ENCODE peak calls at places on chromosome 1, in six cellular contexts. L, H, U, A, D and Z are unnamed samples.

GRCh38 chr1:53600486-53600885 is 138.5 kb downstream of the GLIS1 start:
- DNase-seq in H (no peak), D (no peak), U (no peak), L (no peak), A (no peak), Z (no peak)

GRCh38 chr1:94416901-94417701 is 1.1 kb upstream of the ABCD3 start:
- DNase-seq in U (no peak), A (peak; percentile 68), H (peak; percentile 76), L (no peak), D (no peak), Z (no peak)

GRCh38 chr1:36366091-36366661 is 19.5 kb downstream of the STK40 start:
- DNase-seq in A (peak; percentile 71), L (peak; percentile 46), U (no peak), D (no peak), H (peak; percentile 59), Z (peak; percentile 56)

GRCh38 chr1:229059671-229060079 is 211.2 kb upstream of the RAB4A start:
- DNase-seq in H (peak; percentile 9), U (no peak), L (no peak), A (peak; percentile 2), D (no peak), Z (no peak)

GRCh38 chr1:91883470-91883869 is 2.5 kb downstream of the TGFBR3 start:
- DNase-seq in U (no peak), A (peak; percentile 22), H (peak; percentile 52), L (no peak), D (no peak), Z (peak; percentile 32)

GRCh38 chr1:36387141-36387949 is 1.6 kb upstream of the STK40 start:
- DNase-seq in L (no peak), D (no peak), A (peak; percentile 71), H (peak; percentile 94), U (peak; percentile 80), Z (no peak)

GRCh38 chr1:84253891-84254290 is 47.6 kb upstream of the SAMD13 start:
- DNase-seq in U (peak; percentile 56), L (no peak), H (peak; percentile 83), A (peak; percentile 94), D (peak; percentile 90), Z (no peak)

GRCh38 chr1:67793562-67793961 is 39.7 kb downstream of the GNG12 start:
- DNase-seq in U (no peak), L (no peak), D (no peak), A (peak; percentile 51), H (peak; percentile 51), Z (no peak)

GRCh38 chr1:145983206-145983675 is 13.1 kb downstream of the TXNIP start:
- DNase-seq in A (no peak), H (no peak), L (no peak), D (no peak), U (no peak), Z (no peak)

GRCh38 chr1:110152133-110152785 is 2.0 kb downstream of the SLC6A17 start:
- DNase-seq in U (no peak), A (peak; percentile 20), D (no peak), H (peak; percentile 46), L (no peak), Z (no peak)

GRCh38 chr1:205998457-205999241 is 4.5 kb downstream of the RAB7B start:
- DNase-seq in D (no peak), H (no peak), A (no peak), U (no peak), L (no peak), Z (no peak)

GRCh38 chr1:43531453-43531905 is 796 bp downstream of the PTPRF start:
- DNase-seq in L (no peak), D (no peak), H (peak; percentile 20), U (no peak), A (no peak), Z (no peak)

GRCh38 chr1:50490640-50491039 is 67.4 kb upstream of the DMRTA2 start:
- DNase-seq in D (no peak), A (no peak), H (no peak), U (no peak), L (no peak), Z (no peak)

GRCh38 chr1:169117599-169117998 is 11.1 kb downstream of the ATP1B1 start:
- DNase-seq in D (no peak), A (no peak), L (no peak), U (no peak), H (no peak), Z (no peak)

GRCh38 chr1:110477041-110477440 is 26.1 kb downstream of the PROK1 start:
- DNase-seq in A (peak; percentile 70), H (peak; percentile 31), U (peak; percentile 31), L (no peak), D (peak; percentile 48), Z (no peak)

GRCh38 chr1:227225715-227226346 is 92.5 kb downstream of the CDC42BPA start:
- DNase-seq in H (peak; percentile 47), A (peak; percentile 69), U (peak; percentile 44), L (no peak), D (peak; percentile 57), Z (no peak)

GRCh38 chr1:25161981-25162380 is 70.3 kb downstream of the SYF2 start:
- DNase-seq in H (peak; percentile 79), L (no peak), D (no peak), A (no peak), U (peak; percentile 28), Z (no peak)

GRCh38 chr1:235199441-235199840 is 38.4 kb upstream of the RBM34 start:
- DNase-seq in H (peak; percentile 55), A (peak; percentile 47), U (peak; percentile 21), D (no peak), L (no peak), Z (no peak)
- TF ChIP-seq CTCF in H (peak; percentile 53), A (peak; percentile 59), U (peak; percentile 38), D (peak; percentile 41), L (peak; percentile 9), Z (peak; percentile 45)

GRCh38 chr1:55378582-55378981 is 163.4 kb upstream of the USP24 start:
- DNase-seq in U (no peak), D (no peak), L (no peak), A (peak; percentile 26), H (peak; percentile 30), Z (no peak)
- TF ChIP-seq CTCF in U (peak; percentile 71), D (peak; percentile 69), L (no peak), A (peak; percentile 86), H (peak; percentile 61), Z (peak; percentile 47)

GRCh38 chr1:28646040-28646439 is 2.4 kb upstream of the RNU11 start:
- DNase-seq in L (no peak), H (peak; percentile 38), D (no peak), A (peak; percentile 14), U (no peak), Z (no peak)

GRCh38 chr1:28640766-28641165 is 2.1 kb downstream of the TAF12 start:
- DNase-seq in U (no peak), L (peak; percentile 23), D (no peak), A (peak; percentile 22), H (no peak), Z (no peak)

GRCh38 chr1:28642847-28643635 is at the start of gene TAF12:
- DNase-seq in L (peak; percentile 87), A (peak; percentile 91), H (peak; percentile 94), D (peak; percentile 80), U (peak; percentile 80), Z (peak; percentile 73)

DNA sequence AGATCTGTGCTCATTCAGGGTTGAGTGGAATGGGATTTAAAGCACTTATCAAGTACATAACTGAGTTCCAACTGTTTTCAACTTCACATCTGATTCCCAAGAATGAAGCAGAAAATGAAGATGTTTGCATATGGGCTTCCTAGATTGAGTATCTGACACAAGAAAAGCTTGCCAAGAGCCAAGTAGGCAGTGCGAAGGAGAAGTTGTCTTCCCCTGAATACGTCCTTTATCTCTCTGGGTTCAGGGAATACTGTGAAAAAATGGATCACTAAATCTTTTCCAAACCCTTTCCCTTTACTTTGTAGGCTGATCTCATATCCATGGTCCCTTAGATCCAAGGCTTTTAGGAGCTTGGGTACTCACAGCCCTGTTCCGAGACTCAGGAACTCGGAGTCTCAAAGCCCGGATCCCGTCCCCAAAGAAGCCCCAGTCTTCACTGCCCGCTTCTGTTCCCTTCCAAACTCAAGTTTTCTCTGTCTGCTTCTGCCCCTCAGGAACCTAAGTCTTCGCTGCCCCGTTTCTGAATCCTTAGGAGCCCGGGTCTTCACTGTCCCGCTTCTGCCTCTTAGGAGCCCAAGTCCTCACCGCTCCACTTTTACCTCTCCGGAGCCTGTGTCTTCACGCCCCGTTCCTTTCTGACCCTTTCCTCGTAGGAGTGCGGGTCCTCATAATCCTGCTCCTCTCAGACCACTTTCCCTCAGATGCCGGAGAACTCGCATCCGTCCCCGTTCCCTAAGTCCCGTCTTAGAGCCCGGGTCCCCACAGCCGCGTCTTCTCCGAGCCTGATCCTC is 616 bp downstream of the TAF12 start:
- DNase-seq in D (no peak), L (no peak), H (no peak), U (no peak), A (no peak), Z (no peak)
- TF ChIP-seq CTCF in D (no peak), L (no peak), H (no peak), U (no peak), A (no peak), Z (no peak)

GRCh38 chr1:178294654-178295053 is 200.8 kb downstream of the RASAL2 start:
- DNase-seq in A (no peak), U (no peak), H (peak; percentile 7), D (no peak), L (no peak), Z (no peak)
- TF ChIP-seq CTCF in A (no peak), U (peak; percentile 2), H (no peak), D (no peak), L (no peak), Z (no peak)

GRCh38 chr1:55007626-55008025 is 8.9 kb downstream of the BSND start:
- DNase-seq in H (peak; percentile 76), D (peak; percentile 19), U (peak; percentile 39), L (no peak), A (peak; percentile 68), Z (no peak)

GRCh38 chr1:55012661-55013060 is 13.9 kb downstream of the BSND start:
- DNase-seq in D (no peak), L (no peak), H (no peak), A (no peak), U (no peak), Z (no peak)

GRCh38 chr1:55006931-55007330 is 8.2 kb downstream of the BSND start:
- DNase-seq in H (no peak), D (no peak), A (no peak), U (no peak), L (no peak), Z (no peak)

GRCh38 chr1:55010887-55011217 is 12.1 kb downstream of the BSND start:
- DNase-seq in A (no peak), L (no peak), H (no peak), U (no peak), D (no peak), Z (no peak)

DNA sequence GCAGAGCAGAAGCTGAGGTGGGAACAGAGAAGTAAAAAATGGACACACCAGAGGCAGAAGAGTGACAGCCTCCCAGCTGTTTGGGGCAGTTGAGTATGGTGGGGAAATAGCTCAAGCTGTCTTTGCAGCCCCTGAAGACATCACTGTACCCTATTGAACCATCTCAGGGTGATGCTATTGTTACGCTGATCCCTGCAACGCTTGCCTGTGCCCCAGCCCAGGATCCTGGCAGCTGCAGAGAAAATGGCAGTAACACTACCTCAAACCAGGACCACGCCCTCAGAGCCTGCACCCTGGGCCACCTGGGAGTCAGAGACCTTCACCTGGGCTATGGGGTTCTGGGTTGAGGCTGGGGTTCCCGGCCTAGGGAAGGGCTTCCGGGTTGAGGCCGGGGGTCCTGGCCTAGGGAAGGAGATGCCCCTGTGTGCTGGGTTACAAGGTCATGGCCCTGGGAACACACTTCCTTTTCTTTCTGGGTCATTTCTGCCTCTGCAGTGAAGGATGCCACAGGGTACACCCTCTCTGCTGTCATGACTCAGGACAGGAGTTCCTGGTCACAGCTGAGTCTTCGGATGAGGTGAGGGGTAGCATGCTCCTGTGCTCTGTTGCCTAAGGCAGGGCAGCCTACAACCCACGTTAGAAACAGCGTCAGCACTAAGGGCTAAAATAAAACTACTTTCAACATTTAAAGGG is 11.6 kb downstream of the BSND start:
- DNase-seq in D (no peak), L (no peak), H (no peak), A (no peak), U (no peak), Z (no peak)
- TF ChIP-seq CTCF in D (no peak), L (no peak), H (no peak), A (no peak), U (no peak), Z (no peak)

GRCh38 chr1:174413632-174414031 is 34.1 kb upstream of the GPR52 start:
- DNase-seq in U (no peak), L (no peak), A (no peak), D (no peak), H (peak; percentile 4), Z (no peak)
- TF ChIP-seq CTCF in U (peak; percentile 13), L (no peak), A (peak; percentile 40), D (no peak), H (peak; percentile 33), Z (peak; percentile 42)